ENCODE peak calls at places on chromosomes 7 and 10, in eight cellular contexts. A, D, P, F, Q, R, H and E are unnamed samples.
A peak's percentile ranks its signal among the peaks of the same experiment; 100 is the strongest.

GRCh38 chr7:110413038-110413437 is 677.9 kb upstream of the LRRN3 start:
- DNase-seq in P (no peak), D (no peak), H (no peak), Q (no peak), R (no peak), F (no peak), A (no peak), E (no peak)

GRCh38 chr10:21519981-21520436 is 5.5 kb downstream of the SKIDA1 start:
- DNase-seq in A (peak; percentile 36), Q (peak; percentile 60), P (no peak), D (peak; percentile 81), F (no peak), H (no peak), R (no peak), E (no peak)

GRCh38 chr10:92240289-92241157 is 50.4 kb downstream of the CPEB3 start:
- DNase-seq in D (peak; percentile 80), Q (peak; percentile 58), A (peak; percentile 49), H (peak; percentile 73), P (peak; percentile 26), R (peak; percentile 64), F (no peak), E (no peak)

GRCh38 chr10:34078798-34079470 is 736.2 kb downstream of the PARD3 start:
- DNase-seq in D (peak; percentile 91), P (peak; percentile 68), F (peak; percentile 96), A (no peak), Q (peak; percentile 26), R (peak; percentile 53), H (no peak), E (peak; percentile 51)

GRCh38 chr10:2985729-2986232 is 81.6 kb upstream of the PFKP start:
- DNase-seq in H (no peak), F (no peak), D (no peak), A (no peak), P (no peak), R (peak; percentile 49), Q (no peak), E (no peak)

GRCh38 chr7:87934699-87935372 is 785 bp downstream of the ADAM22 start:
- DNase-seq in Q (peak; percentile 10), R (no peak), F (no peak), A (no peak), H (no peak), P (no peak), D (peak; percentile 6), E (no peak)

GRCh38 chr10:4981722-4982471 is 18.7 kb downstream of the AKR1C1 start:
- DNase-seq in R (no peak), A (no peak), F (no peak), D (peak; percentile 62), H (no peak), P (no peak), Q (peak; percentile 0), E (no peak)

GRCh38 chr7:77200542-77200941 is 923 bp upstream of the FGL2 start:
- DNase-seq in H (no peak), F (no peak), D (no peak), A (no peak), Q (no peak), P (no peak), R (no peak), E (no peak)

GRCh38 chr10:123642293-123642692 is 23.9 kb upstream of the GPR26 start:
- DNase-seq in D (no peak), Q (no peak), H (no peak), F (no peak), R (no peak), P (no peak), A (no peak), E (no peak)

GRCh38 chr10:22245567-22245966 is 27.8 kb upstream of the EBLN1 start:
- DNase-seq in A (peak; percentile 16), F (no peak), Q (no peak), P (no peak), H (no peak), R (no peak), D (peak; percentile 85), E (no peak)

GRCh38 chr7:64774204-64774842 is 19.9 kb upstream of the ZNF138 start:
- DNase-seq in H (no peak), R (no peak), Q (no peak), A (no peak), P (no peak), F (no peak), D (no peak), E (no peak)

GRCh38 chr7:39709029-39709428 is 85.7 kb downstream of the RALA start:
- DNase-seq in R (no peak), D (no peak), P (no peak), H (no peak), F (no peak), A (no peak), Q (no peak), E (no peak)

GRCh38 chr10:869171-869570 is 62.3 kb downstream of the LARP4B start:
- DNase-seq in A (no peak), H (no peak), D (no peak), P (no peak), Q (no peak), R (no peak), F (no peak), E (no peak)

GRCh38 chr10:58897708-58898107 is 278.7 kb upstream of the PHYHIPL start:
- DNase-seq in F (no peak), H (no peak), Q (no peak), P (no peak), D (peak; percentile 11), A (no peak), R (no peak), E (no peak)

GRCh38 chr7:94382746-94383145 is 11.9 kb upstream of the COL1A2 start:
- DNase-seq in F (no peak), Q (no peak), P (no peak), H (no peak), D (no peak), R (no peak), A (no peak), E (no peak)
- H3K4me3 ChIP-seq in F (no peak overlapping the region), Q (no peak overlapping the region), P (no peak overlapping the region), H (no peak overlapping the region), D (no peak overlapping the region), R (no peak overlapping the region), A (no peak overlapping the region), E (no peak overlapping the region)

GRCh38 chr7:106283831-106284515 is 810 bp downstream of the NAMPT start:
- DNase-seq in P (peak; percentile 54), Q (peak; percentile 7), F (peak; percentile 81), D (peak; percentile 64), H (peak; percentile 55), A (peak; percentile 49), R (peak; percentile 50), E (no peak)

GRCh38 chr7:106282374-106282773 is 2.4 kb downstream of the NAMPT start:
- DNase-seq in A (no peak), D (no peak), R (no peak), F (no peak), H (no peak), Q (no peak), P (no peak), E (no peak)

GRCh38 chr7:106283501-106283830 is 1.3 kb downstream of the NAMPT start:
- DNase-seq in D (peak; percentile 57), H (no peak), F (no peak), P (no peak), Q (no peak), A (no peak), R (no peak), E (no peak)

GRCh38 chr7:106281919-106282318 is 2.9 kb downstream of the NAMPT start:
- DNase-seq in Q (no peak), R (no peak), D (no peak), A (no peak), H (no peak), F (no peak), P (no peak), E (no peak)

GRCh38 chr7:106282852-106283251 is 1.9 kb downstream of the NAMPT start:
- DNase-seq in P (no peak), H (no peak), A (no peak), Q (no peak), R (no peak), D (no peak), F (no peak), E (no peak)
- H3K4me3 ChIP-seq in P (peak overlapping the region; percentile 80), H (no peak overlapping the region), A (no peak overlapping the region), Q (no peak overlapping the region), R (peak overlapping the region; percentile 77), D (peak overlapping the region; percentile 57), F (no peak overlapping the region), E (peak overlapping the region; percentile 86)

GRCh38 chr7:137935849-137936508 is 65.9 kb downstream of the CREB3L2 start:
- DNase-seq in F (no peak), Q (no peak), P (no peak), R (peak; percentile 54), D (no peak), H (peak; percentile 46), A (no peak), E (no peak)
- H3K4me3 ChIP-seq in F (no peak overlapping the region), Q (no peak overlapping the region), P (peak overlapping the region; percentile 28), R (peak overlapping the region; percentile 33), D (no peak overlapping the region), H (no peak overlapping the region), A (no peak overlapping the region), E (no peak overlapping the region)

GRCh38 chr7:99677013-99677412 is 2.8 kb downstream of the CYP3A5 start:
- DNase-seq in R (no peak), P (no peak), D (no peak), A (no peak), Q (no peak), H (no peak), F (no peak), E (no peak)

GRCh38 chr7:99677646-99678045 is 2.1 kb downstream of the CYP3A5 start:
- DNase-seq in F (no peak), P (no peak), D (no peak), Q (no peak), R (no peak), A (no peak), H (no peak), E (no peak)

GRCh38 chr7:99679032-99679399 is 780 bp downstream of the CYP3A5 start:
- DNase-seq in P (no peak), H (no peak), F (no peak), R (no peak), Q (peak; percentile 23), D (no peak), A (no peak), E (no peak)

GRCh38 chr7:99674995-99675742 is 4.6 kb downstream of the CYP3A5 start:
- DNase-seq in D (no peak), P (no peak), H (no peak), R (no peak), A (no peak), Q (no peak), F (no peak), E (no peak)

DNA sequence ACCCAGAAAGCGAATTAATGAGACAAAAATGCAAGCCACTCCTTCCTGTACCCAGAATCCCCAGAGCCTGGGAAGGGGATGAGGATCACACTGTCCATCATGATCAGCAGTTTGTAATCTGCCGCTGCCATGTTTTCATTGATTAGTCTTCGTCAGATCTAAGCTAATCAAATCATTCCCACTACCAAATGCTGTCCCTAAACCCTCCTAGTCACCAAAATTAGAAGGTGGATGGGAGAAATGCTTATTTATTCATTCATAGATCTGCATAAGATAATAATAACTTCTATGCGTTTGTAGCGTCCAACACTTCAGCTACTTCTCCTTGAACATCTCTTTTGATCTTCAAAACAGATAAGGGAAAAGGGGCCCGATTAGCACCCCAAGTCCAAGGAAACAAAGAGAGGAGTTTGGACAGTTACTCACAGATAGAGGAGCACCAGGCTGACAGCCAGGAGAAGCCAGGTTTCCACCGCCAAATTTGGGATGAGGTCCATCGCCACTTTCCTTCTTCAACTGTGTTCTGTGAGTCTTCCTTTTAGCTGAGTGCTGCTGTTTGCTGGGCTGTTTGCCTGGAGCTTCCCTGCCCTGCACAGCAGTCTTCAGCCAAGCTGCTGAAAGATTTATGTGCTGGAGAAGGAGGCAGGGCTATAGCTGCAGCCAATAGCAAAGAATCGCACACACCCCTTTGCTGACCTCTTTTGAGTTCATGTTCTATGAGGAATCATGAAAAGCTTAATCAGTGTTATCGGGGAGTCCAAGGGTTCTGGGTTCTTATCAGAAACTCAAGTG is at the start of gene CYP3A5:
- DNase-seq in H (peak; percentile 54), P (peak; percentile 14), Q (peak; percentile 51), F (no peak), A (no peak), D (peak; percentile 3), R (no peak), E (no peak)
- H3K4me3 ChIP-seq in H (peak within 1 kb of the TSS; percentile 2), P (peak within 1 kb of the TSS; percentile 29), Q (no peak within 1 kb of the TSS), F (no peak within 1 kb of the TSS), A (no peak within 1 kb of the TSS), D (no peak within 1 kb of the TSS), R (peak within 1 kb of the TSS; percentile 6), E (no peak within 1 kb of the TSS)